ENCODE peak calls at places on chromosome 1, in six cellular contexts. One of them, this sample, is unnamed.

GRCh38 chr1:157460381-157460780 is 91.9 kb downstream of the FCRL5 start:
- DNase-seq in stimulated activated CD4-positive, alpha-beta T cell treated with anti-CD3 and anti-CD28 coated beads, Interleukin-2, amount 100 ng/mL, for 48 hours: no peak
- DNase-seq in HEK293T: no peak
- DNase-seq in stimulated activated CD8-positive, alpha-beta memory T cell treated with anti-CD3 and anti-CD28 coated beads, Interleukin-15, amount 100 ng/mL, for 4 hours: no peak
- DNase-seq in stromal cell of bone marrow: no peak
- DNase-seq in Caki2: no peak
- DNase-seq in this sample: no peak

GRCh38 chr1:119885903-119886783 is 10.2 kb downstream of the ADAM30 start:
- DNase-seq in Caki2: peak
- DNase-seq in stromal cell of bone marrow: no peak
- DNase-seq in stimulated activated CD8-positive, alpha-beta memory T cell treated with anti-CD3 and anti-CD28 coated beads, Interleukin-15, amount 100 ng/mL, for 4 hours: no peak
- DNase-seq in HEK293T: peak
- DNase-seq in stimulated activated CD4-positive, alpha-beta T cell treated with anti-CD3 and anti-CD28 coated beads, Interleukin-2, amount 100 ng/mL, for 48 hours: peak
- DNase-seq in this sample: no peak

GRCh38 chr1:9724706-9725476 is 73.4 kb downstream of the PIK3CD start:
- DNase-seq in stimulated activated CD4-positive, alpha-beta T cell treated with anti-CD3 and anti-CD28 coated beads, Interleukin-2, amount 100 ng/mL, for 48 hours: peak
- DNase-seq in HEK293T: peak
- DNase-seq in stimulated activated CD8-positive, alpha-beta memory T cell treated with anti-CD3 and anti-CD28 coated beads, Interleukin-15, amount 100 ng/mL, for 4 hours: no peak
- DNase-seq in Caki2: no peak
- DNase-seq in stromal cell of bone marrow: peak
- DNase-seq in this sample: no peak

GRCh38 chr1:177306981-177307380 is 136.2 kb downstream of the BRINP2 start:
- DNase-seq in stimulated activated CD4-positive, alpha-beta T cell treated with anti-CD3 and anti-CD28 coated beads, Interleukin-2, amount 100 ng/mL, for 48 hours: no peak
- DNase-seq in HEK293T: no peak
- DNase-seq in Caki2: no peak
- DNase-seq in stromal cell of bone marrow: no peak
- DNase-seq in stimulated activated CD8-positive, alpha-beta memory T cell treated with anti-CD3 and anti-CD28 coated beads, Interleukin-15, amount 100 ng/mL, for 4 hours: no peak
- DNase-seq in this sample: no peak

GRCh38 chr1:15762546-15762945 is 4.0 kb downstream of the FBLIM1 start:
- DNase-seq in Caki2: no peak
- DNase-seq in stimulated activated CD8-positive, alpha-beta memory T cell treated with anti-CD3 and anti-CD28 coated beads, Interleukin-15, amount 100 ng/mL, for 4 hours: no peak
- DNase-seq in HEK293T: no peak
- DNase-seq in stromal cell of bone marrow: no peak
- DNase-seq in stimulated activated CD4-positive, alpha-beta T cell treated with anti-CD3 and anti-CD28 coated beads, Interleukin-2, amount 100 ng/mL, for 48 hours: no peak
- DNase-seq in this sample: no peak

GRCh38 chr1:86788300-86789206 is 84.2 kb downstream of the SH3GLB1 start:
- DNase-seq in stimulated activated CD4-positive, alpha-beta T cell treated with anti-CD3 and anti-CD28 coated beads, Interleukin-2, amount 100 ng/mL, for 48 hours: no peak
- DNase-seq in Caki2: peak
- DNase-seq in stromal cell of bone marrow: peak
- DNase-seq in HEK293T: no peak
- DNase-seq in stimulated activated CD8-positive, alpha-beta memory T cell treated with anti-CD3 and anti-CD28 coated beads, Interleukin-15, amount 100 ng/mL, for 4 hours: no peak
- DNase-seq in this sample: peak

GRCh38 chr1:30109853-30110252 is 613.5 kb downstream of the MATN1 start:
- DNase-seq in stromal cell of bone marrow: peak
- DNase-seq in Caki2: no peak
- DNase-seq in HEK293T: no peak
- DNase-seq in stimulated activated CD4-positive, alpha-beta T cell treated with anti-CD3 and anti-CD28 coated beads, Interleukin-2, amount 100 ng/mL, for 48 hours: no peak
- DNase-seq in stimulated activated CD8-positive, alpha-beta memory T cell treated with anti-CD3 and anti-CD28 coated beads, Interleukin-15, amount 100 ng/mL, for 4 hours: no peak
- DNase-seq in this sample: no peak

GRCh38 chr1:41789616-41790330 is 128.9 kb downstream of the HIVEP3 start:
- DNase-seq in Caki2: no peak
- DNase-seq in stimulated activated CD8-positive, alpha-beta memory T cell treated with anti-CD3 and anti-CD28 coated beads, Interleukin-15, amount 100 ng/mL, for 4 hours: no peak
- DNase-seq in stimulated activated CD4-positive, alpha-beta T cell treated with anti-CD3 and anti-CD28 coated beads, Interleukin-2, amount 100 ng/mL, for 48 hours: no peak
- DNase-seq in stromal cell of bone marrow: no peak
- DNase-seq in HEK293T: no peak
- DNase-seq in this sample: no peak